ENCODE peak calls at places on chromosome 3, in eight cellular contexts. C, R, Y, K, F, I, W and S are unnamed samples.

GRCh38 chr3:178826437-178827010 is 245.1 kb downstream of the ZMAT3 start:
- DNase-seq in C (no peak), R (no peak), Y (no peak), K (no peak), F (no peak), I (no peak), W (no peak), S (no peak)

GRCh38 chr3:182133752-182134151 is 422.0 kb downstream of the SOX2 start:
- DNase-seq in C (no peak), R (no peak), Y (no peak), K (no peak), F (no peak), I (no peak), W (peak; percentile 23), S (peak; percentile 25)

GRCh38 chr3:123020709-123021108 is 6.9 kb downstream of the SEMA5B start:
- DNase-seq in C (no peak), R (peak; percentile 60), Y (no peak), K (no peak), F (no peak), I (no peak), W (no peak), S (no peak)

GRCh38 chr3:180267202-180267843 is 230.6 kb upstream of the PEX5L start:
- DNase-seq in C (no peak), R (no peak), Y (no peak), K (no peak), F (no peak), I (no peak), W (no peak), S (no peak)

GRCh38 chr3:125032683-125033082 is 23.1 kb downstream of the HEG1 start:
- DNase-seq in C (no peak), R (no peak), Y (no peak), K (no peak), F (no peak), I (no peak), W (no peak), S (no peak)

GRCh38 chr3:51110586-51110985 is 274.5 kb upstream of the MANF start:
- DNase-seq in C (no peak), R (no peak), Y (no peak), K (no peak), F (no peak), I (no peak), W (no peak), S (no peak)

GRCh38 chr3:43481325-43481860 is 140.4 kb downstream of the ANO10 start:
- DNase-seq in C (no peak), R (no peak), Y (no peak), K (no peak), F (no peak), I (peak; percentile 22), W (no peak), S (no peak)

GRCh38 chr3:39038165-39038564 is 13.6 kb downstream of the SCN11A start:
- DNase-seq in C (no peak), R (no peak), Y (peak; percentile 84), K (no peak), F (peak; percentile 27), I (no peak), W (peak; percentile 25), S (no peak)

GRCh38 chr3:52053307-52054304 is 2.8 kb downstream of the DUSP7 start:
- DNase-seq in C (peak; percentile 47), R (peak; percentile 57), Y (no peak), K (no peak), F (no peak), I (no peak), W (no peak), S (no peak)

GRCh38 chr3:89699771-89700170 is 592.4 kb downstream of the EPHA3 start:
- DNase-seq in C (no peak), R (no peak), Y (no peak), K (no peak), F (no peak), I (no peak), W (no peak), S (no peak)

GRCh38 chr3:123725652-123726400 is 141.0 kb upstream of the HACD2 start:
- DNase-seq in C (no peak), R (no peak), Y (no peak), K (no peak), F (no peak), I (no peak), W (no peak), S (no peak)

GRCh38 chr3:44061961-44062360 is 179.7 kb upstream of the TOPAZ1 start:
- DNase-seq in C (no peak), R (no peak), Y (no peak), K (no peak), F (no peak), I (no peak), W (no peak), S (no peak)

GRCh38 chr3:57391767-57392166 is 99.3 kb upstream of the ASB14 start:
- DNase-seq in C (no peak), R (no peak), Y (no peak), K (no peak), F (no peak), I (peak; percentile 7), W (no peak), S (no peak)

GRCh38 chr3:5017953-5018531 is 38.8 kb downstream of the BHLHE40 start:
- DNase-seq in C (no peak), R (peak; percentile 77), Y (no peak), K (no peak), F (peak; percentile 53), I (no peak), W (no peak), S (no peak)

GRCh38 chr3:46892285-46893145 is 15.0 kb downstream of the PTH1R start:
- DNase-seq in C (peak; percentile 73), R (peak; percentile 85), Y (no peak), K (peak; percentile 24), F (peak; percentile 34), I (peak; percentile 73), W (no peak), S (no peak)

GRCh38 chr3:122886251-122886650 is 91.4 kb downstream of the SLC49A4 start:
- DNase-seq in C (no peak), R (no peak), Y (no peak), K (no peak), F (no peak), I (no peak), W (no peak), S (no peak)

GRCh38 chr3:13770390-13771169 is 109.3 kb downstream of the WNT7A start:
- DNase-seq in C (no peak), R (no peak), Y (no peak), K (no peak), F (no peak), I (peak; percentile 81), W (no peak), S (no peak)

GRCh38 chr3:41974223-41974622 is 12.3 kb upstream of the ULK4 start:
- DNase-seq in C (no peak), R (no peak), Y (no peak), K (no peak), F (no peak), I (no peak), W (no peak), S (no peak)

DNA sequence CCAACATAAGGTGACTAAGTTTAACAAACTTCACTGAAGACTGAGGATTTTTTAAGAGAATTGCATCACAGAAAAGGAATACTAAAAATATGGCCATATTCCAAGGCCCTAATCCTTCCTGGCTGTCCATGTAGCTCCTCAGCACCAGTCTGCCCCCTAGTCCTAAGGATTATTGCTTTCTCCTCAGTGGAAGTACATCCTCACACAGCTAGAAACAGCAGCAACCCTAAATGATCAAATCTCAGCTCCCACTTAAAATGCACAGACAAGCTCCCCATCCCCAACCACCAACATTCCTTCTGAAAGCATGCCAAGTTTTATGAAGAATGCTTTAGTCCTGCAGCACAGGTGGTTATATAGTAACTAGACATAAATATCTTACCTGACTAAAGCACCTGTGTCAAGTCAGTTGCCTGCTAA is 14.7 kb downstream of the ST3GAL6 start:
- DNase-seq in C (no peak), R (no peak), Y (peak; percentile 59), K (no peak), F (peak; percentile 55), I (no peak), W (no peak), S (no peak)
- TF ChIP-seq CTCF in C (no peak), R (no peak), Y (no peak), K (no peak), F (no peak), I (no peak), W (no peak), S (peak; percentile 10)

GRCh38 chr3:38030126-38031021 is 932 bp upstream of the PLCD1 start:
- DNase-seq in C (peak; percentile 51), R (no peak), Y (no peak), K (no peak), F (no peak), I (peak; percentile 52), W (no peak), S (no peak)
- H3K4me3 ChIP-seq in C (peak overlapping the region; percentile 65), R (peak overlapping the region; percentile 81), Y (peak overlapping the region; percentile 66), K (peak overlapping the region; percentile 41), F (peak overlapping the region; percentile 55), I (no peak overlapping the region), W (peak overlapping the region; percentile 59), S (peak overlapping the region; percentile 55)

DNA sequence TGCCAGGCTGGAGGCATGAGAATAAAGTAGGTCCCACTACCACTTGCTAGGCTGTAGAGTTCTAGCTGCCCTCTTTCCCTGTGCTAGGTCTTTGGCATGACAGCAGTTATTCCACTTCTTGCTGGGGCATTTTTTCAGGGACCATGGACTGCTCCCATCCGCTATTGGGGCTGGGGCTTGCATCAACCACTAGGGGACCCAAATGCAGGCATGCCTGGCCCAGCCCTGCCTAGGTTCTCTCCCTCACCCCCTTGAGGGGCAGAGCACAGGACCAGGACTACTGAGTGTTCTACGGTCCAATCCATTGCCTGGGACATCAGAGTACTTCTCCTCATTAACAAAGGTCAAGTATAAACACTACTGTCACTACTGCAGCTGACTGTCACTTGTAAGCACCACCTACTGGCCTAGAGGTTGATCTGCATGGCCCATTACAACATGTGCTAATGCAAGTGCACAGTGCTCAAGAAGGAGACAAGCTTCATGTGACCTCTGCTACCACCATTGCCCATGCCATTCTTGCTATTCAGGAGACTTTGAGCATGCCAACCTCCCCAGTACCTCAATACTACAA is 270.5 kb downstream of the MBNL1 start:
- DNase-seq in C (no peak), R (no peak), Y (no peak), K (no peak), F (no peak), I (no peak), W (no peak), S (no peak)
- TF ChIP-seq CTCF in C (no peak), R (no peak), Y (no peak), K (peak; percentile 31), F (no peak), I (peak; percentile 25), W (peak; percentile 24), S (peak; percentile 39)

GRCh38 chr3:194141415-194142155 is 5.6 kb downstream of the HES1 start:
- DNase-seq in C (peak; percentile 93), R (peak; percentile 95), Y (no peak), K (peak; percentile 82), F (peak; percentile 96), I (peak; percentile 90), W (no peak), S (no peak)

GRCh38 chr3:194139977-194140351 is 4.0 kb downstream of the HES1 start:
- DNase-seq in C (no peak), R (no peak), Y (no peak), K (no peak), F (no peak), I (no peak), W (no peak), S (no peak)

GRCh38 chr3:194139085-194139976 is 3.4 kb downstream of the HES1 start:
- DNase-seq in C (peak; percentile 59), R (no peak), Y (no peak), K (no peak), F (peak; percentile 87), I (peak; percentile 68), W (no peak), S (no peak)

GRCh38 chr3:194142156-194142910 is 6.4 kb downstream of the HES1 start:
- DNase-seq in C (peak; percentile 49), R (no peak), Y (no peak), K (no peak), F (no peak), I (peak; percentile 11), W (no peak), S (no peak)

GRCh38 chr3:194140520-194141414 is 4.8 kb downstream of the HES1 start:
- DNase-seq in C (peak; percentile 80), R (peak; percentile 74), Y (no peak), K (no peak), F (peak; percentile 73), I (peak; percentile 64), W (no peak), S (no peak)
- H3K4me3 ChIP-seq in C (peak overlapping the region; percentile 33), R (peak overlapping the region; percentile 45), Y (peak overlapping the region; percentile 44), K (peak overlapping the region; percentile 55), F (peak overlapping the region; percentile 21), I (peak overlapping the region; percentile 63), W (peak overlapping the region; percentile 21), S (peak overlapping the region; percentile 52)